ENCODE peak calls at places on chromosomes 12 and 14, in four cellular contexts. One of them, this sample, is unnamed.

GRCh38 chr12:51391047-51391837 is at the start of gene GALNT6:
- DNase-seq in chondrocyte: no peak
- DNase-seq in NCI-H187: no peak
- DNase-seq in type B pancreatic cell: no peak
- DNase-seq in this sample: peak

GRCh38 chr14:103695331-103696026 is 19.8 kb downstream of the XRCC3 start:
- DNase-seq in chondrocyte: peak
- DNase-seq in NCI-H187: no peak
- DNase-seq in type B pancreatic cell: no peak
- DNase-seq in this sample: no peak

GRCh38 chr12:63917864-63918742 is 73.6 kb downstream of the SRGAP1 start:
- DNase-seq in chondrocyte: no peak
- DNase-seq in NCI-H187: no peak
- DNase-seq in type B pancreatic cell: no peak
- DNase-seq in this sample: peak

GRCh38 chr14:34699873-34700621 is 14.3 kb downstream of the CFL2 start:
- DNase-seq in chondrocyte: no peak
- DNase-seq in NCI-H187: no peak
- DNase-seq in type B pancreatic cell: no peak
- DNase-seq in this sample: no peak

GRCh38 chr14:50714452-50715073 is 46.5 kb upstream of the SAV1 start:
- DNase-seq in chondrocyte: no peak
- DNase-seq in NCI-H187: no peak
- DNase-seq in type B pancreatic cell: no peak
- DNase-seq in this sample: no peak

GRCh38 chr14:30840086-30840779 is 34.1 kb upstream of the COCH start:
- DNase-seq in chondrocyte: no peak
- DNase-seq in NCI-H187: no peak
- DNase-seq in type B pancreatic cell: no peak
- DNase-seq in this sample: no peak

GRCh38 chr12:89288959-89289358 is 63.3 kb downstream of the DUSP6 start:
- DNase-seq in chondrocyte: no peak
- DNase-seq in NCI-H187: no peak
- DNase-seq in type B pancreatic cell: no peak
- DNase-seq in this sample: no peak

GRCh38 chr14:22036541-22036940 is 362.9 kb upstream of the OR4E1 start:
- DNase-seq in chondrocyte: no peak
- DNase-seq in NCI-H187: no peak
- DNase-seq in type B pancreatic cell: no peak
- DNase-seq in this sample: no peak

GRCh38 chr12:108733132-108733531 is 1.8 kb upstream of the CORO1C start:
- DNase-seq in chondrocyte: no peak
- DNase-seq in NCI-H187: no peak
- DNase-seq in type B pancreatic cell: no peak
- DNase-seq in this sample: no peak

GRCh38 chr12:67517181-67517887 is 131.2 kb upstream of the DYRK2 start:
- DNase-seq in chondrocyte: no peak
- DNase-seq in NCI-H187: no peak
- DNase-seq in type B pancreatic cell: no peak
- DNase-seq in this sample: no peak

GRCh38 chr12:85872497-85873091 is 1.5 kb upstream of the NTS start:
- DNase-seq in chondrocyte: no peak
- DNase-seq in NCI-H187: no peak
- DNase-seq in type B pancreatic cell: no peak
- DNase-seq in this sample: no peak

GRCh38 chr14:34081126-34081575 is 130.3 kb upstream of the EGLN3 start:
- DNase-seq in chondrocyte: no peak
- DNase-seq in NCI-H187: no peak
- DNase-seq in type B pancreatic cell: no peak
- DNase-seq in this sample: no peak

GRCh38 chr14:71403673-71404072 is 496.4 kb downstream of the PCNX1 start:
- DNase-seq in chondrocyte: no peak
- DNase-seq in NCI-H187: no peak
- DNase-seq in type B pancreatic cell: no peak
- DNase-seq in this sample: peak

GRCh38 chr14:64465856-64466554 is 706 bp downstream of the AKAP5 start:
- DNase-seq in chondrocyte: no peak
- DNase-seq in NCI-H187: no peak
- DNase-seq in type B pancreatic cell: no peak
- DNase-seq in this sample: no peak

GRCh38 chr14:100533647-100534485 is 53.4 kb downstream of the BEGAIN start:
- DNase-seq in chondrocyte: peak
- DNase-seq in NCI-H187: no peak
- DNase-seq in type B pancreatic cell: peak
- DNase-seq in this sample: no peak

GRCh38 chr12:112170376-112170775 is 45.0 kb downstream of the TRAFD1 start:
- DNase-seq in chondrocyte: peak
- DNase-seq in NCI-H187: no peak
- DNase-seq in type B pancreatic cell: no peak
- DNase-seq in this sample: no peak

GRCh38 chr14:53306267-53306721 is 153.2 kb upstream of the DDHD1 start:
- DNase-seq in chondrocyte: no peak
- DNase-seq in NCI-H187: peak
- DNase-seq in type B pancreatic cell: no peak
- DNase-seq in this sample: no peak

GRCh38 chr14:100666403-100666802 is 60.3 kb upstream of the DLK1 start:
- DNase-seq in chondrocyte: no peak
- DNase-seq in NCI-H187: no peak
- DNase-seq in type B pancreatic cell: no peak
- DNase-seq in this sample: no peak

GRCh38 chr14:68937790-68938514 is 41.1 kb downstream of the ACTN1 start:
- DNase-seq in chondrocyte: peak
- DNase-seq in NCI-H187: no peak
- DNase-seq in type B pancreatic cell: no peak
- DNase-seq in this sample: no peak

GRCh38 chr12:69947123-69947522 is 122.1 kb downstream of the MYRFL start:
- DNase-seq in chondrocyte: no peak
- DNase-seq in NCI-H187: no peak
- DNase-seq in type B pancreatic cell: no peak
- DNase-seq in this sample: no peak

GRCh38 chr12:121590476-121591143 is 9.8 kb upstream of the KDM2B start:
- DNase-seq in chondrocyte: no peak
- DNase-seq in NCI-H187: no peak
- DNase-seq in type B pancreatic cell: no peak
- DNase-seq in this sample: no peak

GRCh38 chr12:48084841-48085460 is 20.9 kb downstream of the SENP1 start:
- DNase-seq in chondrocyte: no peak
- DNase-seq in NCI-H187: no peak
- DNase-seq in type B pancreatic cell: no peak
- DNase-seq in this sample: no peak

GRCh38 chr14:101150010-101150409 is 246.5 kb upstream of the RTL1 start:
- DNase-seq in chondrocyte: no peak
- DNase-seq in NCI-H187: no peak
- DNase-seq in type B pancreatic cell: no peak
- DNase-seq in this sample: no peak

GRCh38 chr12:15851045-15851444 is 31.1 kb upstream of the STRAP start:
- DNase-seq in chondrocyte: no peak
- DNase-seq in NCI-H187: no peak
- DNase-seq in type B pancreatic cell: no peak
- DNase-seq in this sample: no peak

GRCh38 chr12:113747048-113747447 is 219.1 kb downstream of the RBM19 start:
- DNase-seq in chondrocyte: no peak
- DNase-seq in NCI-H187: peak
- DNase-seq in type B pancreatic cell: no peak
- DNase-seq in this sample: no peak

This sample was measured in NCI-H510A.